ENCODE peak calls at places on chromosomes 16 and 17, in five cellular contexts. M is fibroblast of lung, Y is left lung, L is IMR-90, I is upper lobe of right lung. O is an unnamed sample. For H3K4me1, the result is how much of the 10 kb centered on the place peaks cover.

GRCh38 chr17:81684442-81684911 is 666 bp downstream of the HGS start:
- DNase-seq in M (no peak), Y (no peak), L (peak), I (no peak), O (peak)

GRCh38 chr17:38885728-38886642 is 16.1 kb downstream of the LASP1 start:
- DNase-seq in M (peak), Y (no peak), L (peak), I (no peak), O (no peak)

GRCh38 chr16:27743963-27744362 is 194.0 kb downstream of the KATNIP start:
- DNase-seq in M (no peak), Y (no peak), L (no peak), I (no peak), O (no peak)

GRCh38 chr16:9437115-9437514 is 345.7 kb downstream of the HAPSTR1 start:
- DNase-seq in M (no peak), Y (no peak), L (no peak), I (no peak), O (no peak)

GRCh38 chr17:42544874-42545283 is 7.8 kb upstream of the HSD17B1 start:
- DNase-seq in M (no peak), Y (no peak), L (no peak), I (no peak), O (no peak)

GRCh38 chr16:8109510-8110369 is 480.6 kb downstream of the TMEM114 start:
- DNase-seq in M (no peak), Y (no peak), L (no peak), I (no peak), O (no peak)

GRCh38 chr17:40095944-40096791 is 4.2 kb downstream of the NR1D1 start:
- DNase-seq in M (no peak), Y (peak), L (peak), I (no peak), O (no peak)

GRCh38 chr17:31391496-31391949 is at the start of gene RAB11FIP4:
- DNase-seq in M (peak), Y (no peak), L (no peak), I (no peak), O (no peak)

GRCh38 chr17:62899349-62899748 is 66.7 kb upstream of the TANC2 start:
- DNase-seq in M (no peak), Y (peak), L (no peak), I (peak), O (peak)

GRCh38 chr16:53129281-53130192 is 74.7 kb downstream of the CHD9 start:
- DNase-seq in M (peak), Y (no peak), L (peak), I (no peak), O (no peak)

GRCh38 chr17:78133971-78134898 is 3.7 kb downstream of the TMC8 start:
- DNase-seq in M (no peak), Y (peak), L (peak), I (peak), O (no peak)

GRCh38 chr16:705748-706188 is at the start of gene FBXL16:
- DNase-seq in M (no peak), Y (no peak), L (no peak), I (no peak), O (no peak)

GRCh38 chr16:9381908-9382307 is 290.5 kb downstream of the HAPSTR1 start:
- DNase-seq in M (no peak), Y (no peak), L (no peak), I (no peak), O (no peak)

GRCh38 chr16:72021043-72021442 is 12.5 kb downstream of the DHODH start:
- DNase-seq in M (no peak), Y (no peak), L (no peak), I (no peak), O (no peak)

GRCh38 chr16:89722392-89723278 is 1.3 kb downstream of the ZNF276 start:
- DNase-seq in M (peak), Y (peak), L (peak), I (peak), O (peak)

GRCh38 chr16:79769320-79770243 is 169.0 kb upstream of the MAF start:
- DNase-seq in M (no peak), Y (no peak), L (no peak), I (no peak), O (no peak)

GRCh38 chr17:19384723-19385391 is 2.1 kb downstream of the MFAP4 start:
- DNase-seq in M (peak), Y (peak), L (peak), I (peak), O (peak)

GRCh38 chr16:81593481-81593880 is 148.9 kb downstream of the CMIP start:
- DNase-seq in M (no peak), Y (no peak), L (no peak), I (no peak), O (no peak)

GRCh38 chr16:85166281-85166680 is 54.0 kb upstream of the CIBAR2 start:
- DNase-seq in M (no peak), Y (no peak), L (peak), I (no peak), O (no peak)

GRCh38 chr17:61454095-61454931 is 2.1 kb downstream of the TBX4 start:
- DNase-seq in M (no peak), Y (no peak), L (no peak), I (no peak), O (peak)

GRCh38 chr17:18280239-18280638 is 19.8 kb downstream of the MIEF2 start:
- DNase-seq in M (no peak), Y (peak), L (no peak), I (peak), O (no peak)

GRCh38 chr16:69131749-69132423 is 502 bp downstream of the CHTF8 start:
- DNase-seq in M (peak), Y (peak), L (peak), I (peak), O (no peak)

GRCh38 chr17:4477286-4477791 is 21.3 kb upstream of the SPNS2 start:
- DNase-seq in M (peak), Y (no peak), L (no peak), I (no peak), O (no peak)

GRCh38 chr17:81025065-81025751 is 9.7 kb upstream of the BAIAP2 start:
- DNase-seq in M (no peak), Y (peak), L (no peak), I (peak), O (no peak)

GRCh38 chr16:54540525-54541180 is 254.1 kb upstream of the IRX3 start:
- DNase-seq in M (no peak), Y (peak), L (no peak), I (peak), O (no peak)

GRCh38 chr17:2174048-2174447 is 119.1 kb downstream of the HIC1 start:
- DNase-seq in M (peak), Y (no peak), L (peak), I (no peak), O (no peak)
- H3K27ac ChIP-seq in M (peak), Y (peak), L (peak), I (peak), O (peak)

GRCh38 chr16:67608367-67608766 is 36.6 kb upstream of the CARMIL2 start:
- DNase-seq in M (no peak), Y (no peak), L (peak), I (no peak), O (no peak)

GRCh38 chr16:67613808-67614207 is 31.1 kb upstream of the CARMIL2 start:
- DNase-seq in M (no peak), Y (no peak), L (no peak), I (no peak), O (no peak)
- TF ChIP-seq CTCF in M (no peak), Y (no peak), L (peak), I (no peak), O (no peak)

DNA sequence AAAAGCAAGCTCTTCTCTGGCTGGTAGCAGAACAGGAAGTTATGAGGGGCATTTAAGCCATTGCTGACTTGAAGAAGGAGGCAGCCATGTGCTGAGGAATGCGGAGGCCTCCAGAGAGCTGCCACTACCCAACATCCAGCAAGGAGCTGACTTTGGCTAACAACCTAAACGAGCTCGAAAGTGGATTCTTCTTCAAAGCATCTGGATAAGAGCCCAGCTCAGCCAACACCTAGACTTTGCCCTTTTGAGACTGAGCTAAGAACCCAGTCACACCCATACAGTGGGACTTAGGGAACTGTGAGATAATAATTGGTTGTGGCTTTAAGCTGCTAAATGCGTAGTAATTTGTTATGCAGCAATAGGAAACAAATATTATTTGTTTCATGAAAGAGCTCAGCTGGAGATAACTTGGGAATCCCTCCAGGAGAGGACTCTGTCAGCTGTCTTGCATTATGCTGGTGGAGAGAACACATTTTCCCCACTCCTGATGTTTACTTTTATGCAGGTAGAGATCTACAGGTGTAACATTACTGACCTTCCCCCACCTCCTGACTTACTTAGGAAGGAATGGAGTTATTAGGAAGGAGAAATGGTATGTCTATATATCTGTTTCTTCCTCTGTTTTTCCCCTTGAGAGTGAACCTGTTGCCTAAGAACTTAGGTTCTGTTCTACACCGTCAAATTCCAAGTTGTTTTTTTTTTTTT is 52.7 kb upstream of the ZNF629 start:
- DNase-seq in M (no peak), Y (no peak), L (no peak), I (no peak), O (no peak)
- H3K4me1 ChIP-seq in M (under half), Y (under half), L (under half), I (under half), O (under half)

DNA sequence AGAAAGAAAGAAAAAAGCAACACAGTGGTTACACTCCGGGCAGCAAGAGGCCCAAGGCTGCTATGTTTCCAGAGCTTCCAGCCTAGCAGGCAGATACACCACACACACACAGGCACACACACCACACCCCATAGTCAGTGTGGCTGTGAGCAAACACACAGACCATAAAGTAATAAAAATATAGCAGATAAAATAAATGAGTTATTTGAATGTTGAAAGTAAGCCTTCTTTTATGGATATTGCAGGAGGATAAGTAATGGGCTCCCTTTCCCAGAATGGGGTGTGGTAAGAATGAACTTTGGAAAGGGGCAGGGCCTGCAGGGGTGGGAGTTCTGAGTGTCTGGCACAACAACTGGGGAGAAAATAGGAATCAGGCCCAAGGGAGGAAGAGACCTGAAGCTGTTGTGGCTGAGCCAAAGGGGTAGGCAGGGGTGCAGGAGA is 4.8 kb upstream of the CDK5RAP3 start:
- DNase-seq in M (no peak), Y (no peak), L (no peak), I (no peak), O (no peak)
- H3K27ac ChIP-seq in M (no peak), Y (no peak), L (no peak), I (no peak), O (no peak)

DNA sequence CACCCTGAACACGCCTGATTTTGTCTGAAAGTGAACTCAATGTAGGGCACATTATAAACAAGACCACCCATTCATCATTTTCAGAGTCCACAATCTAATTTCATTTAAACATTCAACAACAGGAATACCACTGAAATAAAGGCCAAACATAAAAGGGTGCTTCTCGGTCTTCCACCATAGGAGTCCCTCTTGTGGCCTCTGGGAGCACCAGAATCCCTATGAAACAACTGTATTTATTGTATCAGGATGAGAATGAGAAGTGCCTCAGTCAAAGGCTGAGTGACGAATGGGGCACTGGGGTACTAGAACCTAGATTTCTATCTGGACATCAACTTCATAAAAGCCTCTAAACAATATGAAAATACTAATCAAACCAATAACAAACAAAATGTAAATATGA is 40.4 kb downstream of the NXPH3 start:
- DNase-seq in M (no peak), Y (no peak), L (no peak), I (no peak), O (no peak)
- TF ChIP-seq CTCF in M (peak), Y (no peak), L (peak), I (peak), O (peak)

O was measured in right atrium auricular region.